ENCODE peak calls at places on chromosomes 5 and 9, in six cellular contexts. R, A, U, C, L and N are unnamed samples.

GRCh38 chr9:21402387-21403247 is 6.3 kb upstream of the IFNA8 start:
- DNase-seq in R (no peak), A (no peak), U (no peak), C (no peak), L (peak; percentile 58), N (no peak)

GRCh38 chr9:131254107-131254491 is 22.2 kb downstream of the FAM78A start:
- DNase-seq in R (no peak), A (no peak), U (no peak), C (no peak), L (no peak), N (no peak)

GRCh38 chr5:102691434-102691833 is 63.7 kb upstream of the PAM start:
- DNase-seq in R (no peak), A (no peak), U (no peak), C (no peak), L (no peak), N (no peak)

GRCh38 chr5:43037929-43038510 is 2.1 kb downstream of the ANXA2R start:
- DNase-seq in R (no peak), A (peak; percentile 61), U (no peak), C (no peak), L (peak; percentile 71), N (peak; percentile 92)

GRCh38 chr5:67879619-67880357 is 335.8 kb upstream of the PIK3R1 start:
- DNase-seq in R (no peak), A (no peak), U (no peak), C (no peak), L (peak; percentile 44), N (no peak)

GRCh38 chr9:117412006-117412715 is 2.7 kb downstream of the ASTN2 start:
- DNase-seq in R (no peak), A (no peak), U (no peak), C (peak; percentile 32), L (no peak), N (no peak)

GRCh38 chr5:55360190-55360589 is 52.4 kb downstream of the MTREX start:
- DNase-seq in R (no peak), A (no peak), U (peak; percentile 36), C (no peak), L (peak; percentile 26), N (no peak)

GRCh38 chr5:17255471-17256016 is 38.1 kb downstream of the BASP1 start:
- DNase-seq in R (no peak), A (no peak), U (no peak), C (no peak), L (peak; percentile 44), N (no peak)

GRCh38 chr5:88143693-88144218 is 124.9 kb downstream of the TMEM161B start:
- DNase-seq in R (no peak), A (no peak), U (no peak), C (no peak), L (no peak), N (no peak)

GRCh38 chr9:77710965-77711657 is 63.0 kb upstream of the GNA14 start:
- DNase-seq in R (no peak), A (no peak), U (no peak), C (no peak), L (no peak), N (no peak)

GRCh38 chr9:127179633-127180401 is 57.4 kb upstream of the ANGPTL2 start:
- DNase-seq in R (no peak), A (no peak), U (no peak), C (no peak), L (no peak), N (no peak)

GRCh38 chr9:108634164-108634563 is 221.6 kb downstream of the ACTL7B start:
- DNase-seq in R (no peak), A (no peak), U (no peak), C (peak; percentile 86), L (peak; percentile 83), N (no peak)

GRCh38 chr9:114483499-114483898 is 21.8 kb downstream of the WHRN start:
- DNase-seq in R (no peak), A (no peak), U (no peak), C (no peak), L (no peak), N (no peak)

GRCh38 chr5:133338504-133339355 is 273.6 kb downstream of the FSTL4 start:
- DNase-seq in R (no peak), A (no peak), U (no peak), C (no peak), L (no peak), N (no peak)

GRCh38 chr5:68447121-68447520 is 231.6 kb downstream of the PIK3R1 start:
- DNase-seq in R (no peak), A (no peak), U (no peak), C (no peak), L (no peak), N (no peak)

GRCh38 chr9:93603011-93603410 is 26.6 kb downstream of the PHF2 start:
- DNase-seq in R (no peak), A (no peak), U (no peak), C (no peak), L (no peak), N (no peak)

GRCh38 chr5:53030828-53031425 is 41.8 kb downstream of the ITGA2 start:
- DNase-seq in R (no peak), A (no peak), U (no peak), C (peak; percentile 55), L (no peak), N (no peak)

GRCh38 chr5:138989720-138990119 is 114.6 kb upstream of the LRRTM2 start:
- DNase-seq in R (no peak), A (no peak), U (peak; percentile 43), C (no peak), L (peak; percentile 88), N (no peak)

GRCh38 chr5:115147052-115147451 is 22.7 kb downstream of the TRIM36 start:
- DNase-seq in R (no peak), A (no peak), U (peak; percentile 3), C (no peak), L (no peak), N (no peak)

GRCh38 chr5:60710362-60710761 is 10.4 kb upstream of the DEPDC1B start:
- DNase-seq in R (no peak), A (no peak), U (no peak), C (no peak), L (no peak), N (no peak)

GRCh38 chr9:36214571-36214970 is 23.9 kb downstream of the CLTA start:
- DNase-seq in R (no peak), A (no peak), U (no peak), C (no peak), L (peak; percentile 66), N (no peak)

GRCh38 chr5:54632131-54632551 is 114.6 kb downstream of the SNX18 start:
- DNase-seq in R (no peak), A (no peak), U (no peak), C (no peak), L (no peak), N (no peak)

GRCh38 chr9:33628865-33629410 is 104.9 kb downstream of the ANKRD18B start:
- DNase-seq in R (no peak), A (no peak), U (no peak), C (no peak), L (no peak), N (no peak)

GRCh38 chr9:15714746-15715145 is 161.9 kb downstream of the CCDC171 start:
- DNase-seq in R (no peak), A (no peak), U (no peak), C (no peak), L (no peak), N (no peak)

GRCh38 chr5:122156724-122157325 is 27.5 kb downstream of the ZNF474 start:
- DNase-seq in R (no peak), A (no peak), U (peak; percentile 69), C (no peak), L (peak; percentile 82), N (peak; percentile 54)

GRCh38 chr9:96317335-96317980 is 15.5 kb upstream of the HSD17B3 start:
- DNase-seq in R (peak; percentile 43), A (no peak), U (peak; percentile 4), C (peak; percentile 44), L (peak; percentile 57), N (peak; percentile 40)

GRCh38 chr5:174816858-174817257 is 92.5 kb downstream of the MSX2 start:
- DNase-seq in R (no peak), A (no peak), U (no peak), C (no peak), L (peak; percentile 27), N (no peak)

GRCh38 chr5:177320879-177321278 is 9.2 kb upstream of the MXD3 start:
- DNase-seq in R (no peak), A (no peak), U (no peak), C (no peak), L (no peak), N (no peak)

GRCh38 chr5:155091063-155091648 is 77.6 kb downstream of the KIF4B start:
- DNase-seq in R (no peak), A (no peak), U (peak; percentile 28), C (no peak), L (no peak), N (no peak)

GRCh38 chr5:106489004-106489403 is 1181.7 kb downstream of the EFNA5 start:
- DNase-seq in R (no peak), A (no peak), U (no peak), C (no peak), L (no peak), N (no peak)

GRCh38 chr5:178392998-178393397 is 160.4 kb upstream of the PHYKPL start:
- DNase-seq in R (no peak), A (no peak), U (no peak), C (no peak), L (no peak), N (no peak)